ENCODE peak calls at places on chromosomes 6 and 20, in five cellular contexts. One of them, this sample, is unnamed.
A peak's percentile ranks its signal among the peaks of the same experiment; 100 is the strongest.

GRCh38 chr20:49466114-49466912 is 16.2 kb downstream of the KCNB1 start:
- DNase-seq in G401: no peak
- DNase-seq in activated effector memory CD4-positive, alpha-beta T cell treated with anti-CD3 and anti-CD28 coated beads, Interleukin-2, amount 50 U/mL, for 16 hours: no peak
- DNase-seq in activated B cell treated with CpG ODN at 0.5 μM for 24 hours: no peak
- DNase-seq in PC-9: no peak
- DNase-seq in this sample: no peak

GRCh38 chr6:83824831-83825230 is 28.3 kb upstream of the RIPPLY2 start:
- DNase-seq in G401: no peak
- DNase-seq in activated effector memory CD4-positive, alpha-beta T cell treated with anti-CD3 and anti-CD28 coated beads, Interleukin-2, amount 50 U/mL, for 16 hours: no peak
- DNase-seq in activated B cell treated with CpG ODN at 0.5 μM for 24 hours: no peak
- DNase-seq in PC-9: no peak
- DNase-seq in this sample: no peak

GRCh38 chr6:37614059-37614940 is 83.4 kb downstream of the MDGA1 start:
- DNase-seq in G401: no peak
- DNase-seq in activated effector memory CD4-positive, alpha-beta T cell treated with anti-CD3 and anti-CD28 coated beads, Interleukin-2, amount 50 U/mL, for 16 hours: no peak
- DNase-seq in activated B cell treated with CpG ODN at 0.5 μM for 24 hours: no peak
- DNase-seq in PC-9: no peak
- DNase-seq in this sample: no peak

GRCh38 chr6:157905590-157906337 is 75.9 kb upstream of the SYNJ2 start:
- DNase-seq in G401: no peak
- DNase-seq in activated effector memory CD4-positive, alpha-beta T cell treated with anti-CD3 and anti-CD28 coated beads, Interleukin-2, amount 50 U/mL, for 16 hours: no peak
- DNase-seq in activated B cell treated with CpG ODN at 0.5 μM for 24 hours: no peak
- DNase-seq in PC-9: no peak
- DNase-seq in this sample: no peak

GRCh38 chr6:10014561-10014960 is 400.3 kb downstream of the TFAP2A start:
- DNase-seq in G401: no peak
- DNase-seq in activated effector memory CD4-positive, alpha-beta T cell treated with anti-CD3 and anti-CD28 coated beads, Interleukin-2, amount 50 U/mL, for 16 hours: no peak
- DNase-seq in activated B cell treated with CpG ODN at 0.5 μM for 24 hours: no peak
- DNase-seq in PC-9: no peak
- DNase-seq in this sample: no peak

GRCh38 chr6:151616091-151616513 is 122.3 kb downstream of the CCDC170 start:
- DNase-seq in G401: no peak
- DNase-seq in activated effector memory CD4-positive, alpha-beta T cell treated with anti-CD3 and anti-CD28 coated beads, Interleukin-2, amount 50 U/mL, for 16 hours: no peak
- DNase-seq in activated B cell treated with CpG ODN at 0.5 μM for 24 hours: no peak
- DNase-seq in PC-9: no peak
- DNase-seq in this sample: no peak

GRCh38 chr6:42049116-42049809 is 1.1 kb upstream of the TAF8 start:
- DNase-seq in G401: no peak
- DNase-seq in activated effector memory CD4-positive, alpha-beta T cell treated with anti-CD3 and anti-CD28 coated beads, Interleukin-2, amount 50 U/mL, for 16 hours: peak; percentile 73
- DNase-seq in activated B cell treated with CpG ODN at 0.5 μM for 24 hours: no peak
- DNase-seq in PC-9: no peak
- DNase-seq in this sample: no peak

GRCh38 chr6:126628125-126628524 is 288.2 kb downstream of the CENPW start:
- DNase-seq in G401: no peak
- DNase-seq in activated effector memory CD4-positive, alpha-beta T cell treated with anti-CD3 and anti-CD28 coated beads, Interleukin-2, amount 50 U/mL, for 16 hours: no peak
- DNase-seq in activated B cell treated with CpG ODN at 0.5 μM for 24 hours: no peak
- DNase-seq in PC-9: no peak
- DNase-seq in this sample: no peak

GRCh38 chr6:141552463-141552862 is 580.3 kb upstream of the GJE1 start:
- DNase-seq in G401: no peak
- DNase-seq in activated effector memory CD4-positive, alpha-beta T cell treated with anti-CD3 and anti-CD28 coated beads, Interleukin-2, amount 50 U/mL, for 16 hours: no peak
- DNase-seq in activated B cell treated with CpG ODN at 0.5 μM for 24 hours: no peak
- DNase-seq in PC-9: peak; percentile 93
- DNase-seq in this sample: no peak

GRCh38 chr6:134517145-134517658 is 199.3 kb upstream of the SGK1 start:
- DNase-seq in G401: no peak
- DNase-seq in activated effector memory CD4-positive, alpha-beta T cell treated with anti-CD3 and anti-CD28 coated beads, Interleukin-2, amount 50 U/mL, for 16 hours: no peak
- DNase-seq in activated B cell treated with CpG ODN at 0.5 μM for 24 hours: no peak
- DNase-seq in PC-9: peak; percentile 67
- DNase-seq in this sample: no peak

GRCh38 chr20:37283530-37284195 is 5.8 kb upstream of the MANBAL start:
- DNase-seq in G401: no peak
- DNase-seq in activated effector memory CD4-positive, alpha-beta T cell treated with anti-CD3 and anti-CD28 coated beads, Interleukin-2, amount 50 U/mL, for 16 hours: peak; percentile 25
- DNase-seq in activated B cell treated with CpG ODN at 0.5 μM for 24 hours: no peak
- DNase-seq in PC-9: no peak
- DNase-seq in this sample: no peak

GRCh38 chr6:37283786-37284185 is 25.8 kb upstream of the TMEM217 start:
- DNase-seq in G401: peak; percentile 93
- DNase-seq in activated effector memory CD4-positive, alpha-beta T cell treated with anti-CD3 and anti-CD28 coated beads, Interleukin-2, amount 50 U/mL, for 16 hours: no peak
- DNase-seq in activated B cell treated with CpG ODN at 0.5 μM for 24 hours: no peak
- DNase-seq in PC-9: no peak
- DNase-seq in this sample: peak; percentile 91

GRCh38 chr20:54208492-54209044 is 681 bp downstream of the PFDN4 start:
- DNase-seq in G401: peak; percentile 49
- DNase-seq in activated effector memory CD4-positive, alpha-beta T cell treated with anti-CD3 and anti-CD28 coated beads, Interleukin-2, amount 50 U/mL, for 16 hours: no peak
- DNase-seq in activated B cell treated with CpG ODN at 0.5 μM for 24 hours: no peak
- DNase-seq in PC-9: no peak
- DNase-seq in this sample: peak; percentile 40

GRCh38 chr6:157761926-157762325 is 61.1 kb upstream of the SNX9 start:
- DNase-seq in G401: no peak
- DNase-seq in activated effector memory CD4-positive, alpha-beta T cell treated with anti-CD3 and anti-CD28 coated beads, Interleukin-2, amount 50 U/mL, for 16 hours: no peak
- DNase-seq in activated B cell treated with CpG ODN at 0.5 μM for 24 hours: no peak
- DNase-seq in PC-9: no peak
- DNase-seq in this sample: no peak

GRCh38 chr6:116397960-116398359 is 27.2 kb downstream of the DSE start:
- DNase-seq in G401: no peak
- DNase-seq in activated effector memory CD4-positive, alpha-beta T cell treated with anti-CD3 and anti-CD28 coated beads, Interleukin-2, amount 50 U/mL, for 16 hours: no peak
- DNase-seq in activated B cell treated with CpG ODN at 0.5 μM for 24 hours: no peak
- DNase-seq in PC-9: no peak
- DNase-seq in this sample: no peak

GRCh38 chr6:153231048-153231635 is 100.1 kb upstream of the RGS17 start:
- DNase-seq in G401: peak; percentile 57
- DNase-seq in activated effector memory CD4-positive, alpha-beta T cell treated with anti-CD3 and anti-CD28 coated beads, Interleukin-2, amount 50 U/mL, for 16 hours: no peak
- DNase-seq in activated B cell treated with CpG ODN at 0.5 μM for 24 hours: no peak
- DNase-seq in PC-9: no peak
- DNase-seq in this sample: peak; percentile 59

GRCh38 chr6:75611702-75612375 is 10.2 kb downstream of the SENP6 start:
- DNase-seq in G401: no peak
- DNase-seq in activated effector memory CD4-positive, alpha-beta T cell treated with anti-CD3 and anti-CD28 coated beads, Interleukin-2, amount 50 U/mL, for 16 hours: peak; percentile 72
- DNase-seq in activated B cell treated with CpG ODN at 0.5 μM for 24 hours: no peak
- DNase-seq in PC-9: no peak
- DNase-seq in this sample: no peak

GRCh38 chr6:6915219-6915618 is 192.5 kb upstream of the RREB1 start:
- DNase-seq in G401: no peak
- DNase-seq in activated effector memory CD4-positive, alpha-beta T cell treated with anti-CD3 and anti-CD28 coated beads, Interleukin-2, amount 50 U/mL, for 16 hours: no peak
- DNase-seq in activated B cell treated with CpG ODN at 0.5 μM for 24 hours: no peak
- DNase-seq in PC-9: no peak
- DNase-seq in this sample: no peak

GRCh38 chr6:24666097-24666615 is 543 bp downstream of the TDP2 start:
- DNase-seq in G401: peak; percentile 72
- DNase-seq in activated effector memory CD4-positive, alpha-beta T cell treated with anti-CD3 and anti-CD28 coated beads, Interleukin-2, amount 50 U/mL, for 16 hours: peak; percentile 82
- DNase-seq in activated B cell treated with CpG ODN at 0.5 μM for 24 hours: no peak
- DNase-seq in PC-9: no peak
- DNase-seq in this sample: peak; percentile 58

GRCh38 chr6:88157106-88157505 is 9.0 kb downstream of the CNR1 start:
- DNase-seq in G401: no peak
- DNase-seq in activated effector memory CD4-positive, alpha-beta T cell treated with anti-CD3 and anti-CD28 coated beads, Interleukin-2, amount 50 U/mL, for 16 hours: no peak
- DNase-seq in activated B cell treated with CpG ODN at 0.5 μM for 24 hours: no peak
- DNase-seq in PC-9: no peak
- DNase-seq in this sample: no peak

GRCh38 chr6:15297895-15298590 is 52.2 kb downstream of the JARID2 start:
- DNase-seq in G401: no peak
- DNase-seq in activated effector memory CD4-positive, alpha-beta T cell treated with anti-CD3 and anti-CD28 coated beads, Interleukin-2, amount 50 U/mL, for 16 hours: no peak
- DNase-seq in activated B cell treated with CpG ODN at 0.5 μM for 24 hours: no peak
- DNase-seq in PC-9: no peak
- DNase-seq in this sample: no peak

GRCh38 chr6:11094411-11094851 is 797 bp downstream of the SMIM13 start:
- DNase-seq in G401: peak; percentile 64
- DNase-seq in activated effector memory CD4-positive, alpha-beta T cell treated with anti-CD3 and anti-CD28 coated beads, Interleukin-2, amount 50 U/mL, for 16 hours: peak; percentile 81
- DNase-seq in activated B cell treated with CpG ODN at 0.5 μM for 24 hours: no peak
- DNase-seq in PC-9: peak; percentile 41
- DNase-seq in this sample: peak; percentile 65

GRCh38 chr6:97240222-97240621 is 42.8 kb downstream of the MMS22L start:
- DNase-seq in G401: no peak
- DNase-seq in activated effector memory CD4-positive, alpha-beta T cell treated with anti-CD3 and anti-CD28 coated beads, Interleukin-2, amount 50 U/mL, for 16 hours: no peak
- DNase-seq in activated B cell treated with CpG ODN at 0.5 μM for 24 hours: no peak
- DNase-seq in PC-9: peak; percentile 35
- DNase-seq in this sample: no peak

GRCh38 chr6:40276176-40276575 is 311.0 kb downstream of the LRFN2 start:
- DNase-seq in G401: no peak
- DNase-seq in activated effector memory CD4-positive, alpha-beta T cell treated with anti-CD3 and anti-CD28 coated beads, Interleukin-2, amount 50 U/mL, for 16 hours: no peak
- DNase-seq in activated B cell treated with CpG ODN at 0.5 μM for 24 hours: no peak
- DNase-seq in PC-9: no peak
- DNase-seq in this sample: no peak

GRCh38 chr6:16623029-16623653 is 138.1 kb downstream of the ATXN1 start:
- DNase-seq in G401: no peak
- DNase-seq in activated effector memory CD4-positive, alpha-beta T cell treated with anti-CD3 and anti-CD28 coated beads, Interleukin-2, amount 50 U/mL, for 16 hours: no peak
- DNase-seq in activated B cell treated with CpG ODN at 0.5 μM for 24 hours: no peak
- DNase-seq in PC-9: no peak
- DNase-seq in this sample: no peak

GRCh38 chr6:163333038-163333437 is 81.5 kb upstream of the QKI start:
- DNase-seq in G401: no peak
- DNase-seq in activated effector memory CD4-positive, alpha-beta T cell treated with anti-CD3 and anti-CD28 coated beads, Interleukin-2, amount 50 U/mL, for 16 hours: no peak
- DNase-seq in activated B cell treated with CpG ODN at 0.5 μM for 24 hours: no peak
- DNase-seq in PC-9: no peak
- DNase-seq in this sample: no peak

GRCh38 chr6:3355358-3356055 is 96.8 kb downstream of the PSMG4 start:
- DNase-seq in G401: peak; percentile 43
- DNase-seq in activated effector memory CD4-positive, alpha-beta T cell treated with anti-CD3 and anti-CD28 coated beads, Interleukin-2, amount 50 U/mL, for 16 hours: peak; percentile 74
- DNase-seq in activated B cell treated with CpG ODN at 0.5 μM for 24 hours: no peak
- DNase-seq in PC-9: peak; percentile 50
- DNase-seq in this sample: peak; percentile 38

GRCh38 chr20:64206619-64207018 is 42.4 kb downstream of the MYT1 start:
- DNase-seq in G401: no peak
- DNase-seq in activated effector memory CD4-positive, alpha-beta T cell treated with anti-CD3 and anti-CD28 coated beads, Interleukin-2, amount 50 U/mL, for 16 hours: no peak
- DNase-seq in activated B cell treated with CpG ODN at 0.5 μM for 24 hours: no peak
- DNase-seq in PC-9: no peak
- DNase-seq in this sample: no peak

GRCh38 chr20:63709149-63709527 is 1.3 kb downstream of the ZGPAT start:
- DNase-seq in G401: no peak
- DNase-seq in activated effector memory CD4-positive, alpha-beta T cell treated with anti-CD3 and anti-CD28 coated beads, Interleukin-2, amount 50 U/mL, for 16 hours: peak; percentile 62
- DNase-seq in activated B cell treated with CpG ODN at 0.5 μM for 24 hours: no peak
- DNase-seq in PC-9: no peak
- DNase-seq in this sample: no peak

GRCh38 chr6:8633762-8634161 is 198.4 kb upstream of the SLC35B3 start:
- DNase-seq in G401: no peak
- DNase-seq in activated effector memory CD4-positive, alpha-beta T cell treated with anti-CD3 and anti-CD28 coated beads, Interleukin-2, amount 50 U/mL, for 16 hours: no peak
- DNase-seq in activated B cell treated with CpG ODN at 0.5 μM for 24 hours: no peak
- DNase-seq in PC-9: no peak
- DNase-seq in this sample: no peak

GRCh38 chr6:111658445-111659154 is 52.9 kb upstream of the TRAF3IP2 start:
- DNase-seq in G401: no peak
- DNase-seq in activated effector memory CD4-positive, alpha-beta T cell treated with anti-CD3 and anti-CD28 coated beads, Interleukin-2, amount 50 U/mL, for 16 hours: no peak
- DNase-seq in activated B cell treated with CpG ODN at 0.5 μM for 24 hours: no peak
- DNase-seq in PC-9: no peak
- DNase-seq in this sample: no peak

GRCh38 chr6:19245656-19246055 is 591.5 kb upstream of the ID4 start:
- DNase-seq in G401: no peak
- DNase-seq in activated effector memory CD4-positive, alpha-beta T cell treated with anti-CD3 and anti-CD28 coated beads, Interleukin-2, amount 50 U/mL, for 16 hours: no peak
- DNase-seq in activated B cell treated with CpG ODN at 0.5 μM for 24 hours: no peak
- DNase-seq in PC-9: no peak
- DNase-seq in this sample: no peak

GRCh38 chr20:43977252-43977651 is 62.6 kb downstream of the TOX2 start:
- DNase-seq in G401: no peak
- DNase-seq in activated effector memory CD4-positive, alpha-beta T cell treated with anti-CD3 and anti-CD28 coated beads, Interleukin-2, amount 50 U/mL, for 16 hours: no peak
- DNase-seq in activated B cell treated with CpG ODN at 0.5 μM for 24 hours: no peak
- DNase-seq in PC-9: no peak
- DNase-seq in this sample: no peak

GRCh38 chr6:117449549-117450439 is 24.1 kb upstream of the ROS1 start:
- DNase-seq in G401: peak; percentile 72
- DNase-seq in activated effector memory CD4-positive, alpha-beta T cell treated with anti-CD3 and anti-CD28 coated beads, Interleukin-2, amount 50 U/mL, for 16 hours: peak; percentile 74
- DNase-seq in activated B cell treated with CpG ODN at 0.5 μM for 24 hours: no peak
- DNase-seq in PC-9: peak; percentile 70
- DNase-seq in this sample: peak; percentile 65

GRCh38 chr6:7085911-7086310 is 21.9 kb upstream of the RREB1 start:
- DNase-seq in G401: no peak
- DNase-seq in activated effector memory CD4-positive, alpha-beta T cell treated with anti-CD3 and anti-CD28 coated beads, Interleukin-2, amount 50 U/mL, for 16 hours: peak; percentile 67
- DNase-seq in activated B cell treated with CpG ODN at 0.5 μM for 24 hours: no peak
- DNase-seq in PC-9: no peak
- DNase-seq in this sample: no peak

GRCh38 chr20:49594143-49594928 is 26.4 kb upstream of the PTGIS start:
- DNase-seq in G401: no peak
- DNase-seq in activated effector memory CD4-positive, alpha-beta T cell treated with anti-CD3 and anti-CD28 coated beads, Interleukin-2, amount 50 U/mL, for 16 hours: peak; percentile 86
- DNase-seq in activated B cell treated with CpG ODN at 0.5 μM for 24 hours: no peak
- DNase-seq in PC-9: peak; percentile 100
- DNase-seq in this sample: no peak

GRCh38 chr6:167211870-167212715 is 54.3 kb upstream of the GPR31 start:
- DNase-seq in G401: no peak
- DNase-seq in activated effector memory CD4-positive, alpha-beta T cell treated with anti-CD3 and anti-CD28 coated beads, Interleukin-2, amount 50 U/mL, for 16 hours: no peak
- DNase-seq in activated B cell treated with CpG ODN at 0.5 μM for 24 hours: no peak
- DNase-seq in PC-9: no peak
- DNase-seq in this sample: no peak

This sample was measured in cerebellar cortex.